ENCODE peak calls at places on chromosomes 2 and 18, in nine cellular contexts. M is LHCN-M2, E is T-helper 2 cell, Z is AG09319, D is mesenteric fat pad, B is PC-3, F is foreskin fibroblast, L is lung, N is neuronal stem cell. P is an unnamed sample.

GRCh38 chr2:56009758-56010534 is 86.4 kb upstream of the EFEMP1 start:
- DNase-seq in N (no peak), B (peak; percentile 72), E (no peak), M (peak; percentile 61), Z (no peak), D (no peak), F (peak; percentile 12), L (no peak), P (peak; percentile 49)

GRCh38 chr18:2657788-2658458 is 2.4 kb downstream of the SMCHD1 start:
- DNase-seq in D (no peak), B (peak; percentile 89), F (peak; percentile 47), L (no peak), N (no peak), Z (peak; percentile 53), E (no peak), M (peak; percentile 74), P (no peak)

GRCh38 chr2:202950592-202950991 is 38.5 kb downstream of the CARF start:
- DNase-seq in L (no peak), N (no peak), B (no peak), E (no peak), M (peak; percentile 7), D (no peak), Z (no peak), F (no peak), P (no peak)

GRCh38 chr2:108069515-108070310 is 83.4 kb downstream of the SLC5A7 start:
- DNase-seq in N (no peak), L (no peak), D (no peak), M (no peak), E (no peak), F (no peak), Z (no peak), B (peak; percentile 29), P (no peak)

GRCh38 chr2:133733856-133734255 is 165.6 kb upstream of the NCKAP5 start:
- DNase-seq in M (peak; percentile 29), D (no peak), E (no peak), F (peak; percentile 37), Z (no peak), B (no peak), L (no peak), N (no peak), P (no peak)

GRCh38 chr2:220036431-220036830 is 409.0 kb downstream of the SLC4A3 start:
- DNase-seq in E (no peak), N (no peak), D (no peak), Z (no peak), L (no peak), M (no peak), B (no peak), F (no peak), P (no peak)

GRCh38 chr2:29322011-29322410 is 206.8 kb downstream of the CLIP4 start:
- DNase-seq in N (no peak), D (peak; percentile 49), F (peak; percentile 7), E (no peak), L (no peak), B (peak; percentile 45), Z (no peak), M (no peak), P (no peak)

GRCh38 chr2:224440988-224441387 is 39.1 kb upstream of the FAM124B start:
- DNase-seq in D (no peak), E (no peak), L (no peak), N (no peak), B (no peak), F (no peak), Z (no peak), M (no peak), P (no peak)

GRCh38 chr2:143802242-143802641 is 673.0 kb downstream of the ARHGAP15 start:
- DNase-seq in F (no peak), D (no peak), E (no peak), B (peak; percentile 58), N (no peak), L (no peak), Z (no peak), M (no peak), P (no peak)

GRCh38 chr2:45344502-45344901 is 266.6 kb downstream of the SRBD1 start:
- DNase-seq in Z (no peak), F (no peak), N (no peak), L (peak; percentile 22), D (no peak), E (no peak), B (no peak), M (no peak), P (no peak)

GRCh38 chr2:85999131-85999831 is 106.4 kb downstream of the POLR1A start:
- DNase-seq in F (no peak), E (no peak), L (no peak), Z (no peak), D (peak; percentile 71), N (no peak), M (peak; percentile 45), B (no peak), P (no peak)

GRCh38 chr18:40222736-40223135 is 1732.3 kb upstream of the PIK3C3 start:
- DNase-seq in N (no peak), F (no peak), L (no peak), E (no peak), D (no peak), B (no peak), Z (no peak), M (no peak), P (no peak)

GRCh38 chr2:76808776-76809175 is 713.4 kb downstream of the LRRTM4 start:
- DNase-seq in D (no peak), E (no peak), F (no peak), M (no peak), N (no peak), B (no peak), L (no peak), Z (no peak), P (no peak)

GRCh38 chr2:53632714-53633113 is 134.9 kb upstream of the CHAC2 start:
- DNase-seq in E (no peak), F (no peak), Z (peak; percentile 72), N (no peak), L (no peak), D (no peak), M (peak; percentile 65), B (peak; percentile 10), P (peak; percentile 7)

GRCh38 chr2:207073791-207074678 is 91.7 kb downstream of the KLF7 start:
- DNase-seq in N (no peak), E (no peak), F (no peak), B (peak; percentile 13), L (no peak), M (peak; percentile 19), Z (no peak), D (no peak), P (no peak)

GRCh38 chr2:74740395-74741075 is 86.5 kb downstream of the SEMA4F start:
- DNase-seq in D (no peak), B (peak; percentile 98), N (no peak), L (peak; percentile 70), E (no peak), Z (peak; percentile 85), F (peak; percentile 95), M (peak; percentile 93), P (peak; percentile 43)

GRCh38 chr2:5696351-5696740 is 4.2 kb downstream of the SOX11 start:
- DNase-seq in F (no peak), B (no peak), Z (no peak), E (no peak), L (no peak), D (no peak), N (no peak), M (peak; percentile 65), P (peak; percentile 7)

GRCh38 chr2:100246163-100247145 is 75.8 kb downstream of the LONRF2 start:
- DNase-seq in L (no peak), M (peak; percentile 1), F (no peak), N (no peak), Z (no peak), D (no peak), E (no peak), B (peak; percentile 48), P (no peak)

GRCh38 chr18:59837586-59837985 is 62.2 kb upstream of the PMAIP1 start:
- DNase-seq in M (peak; percentile 62), D (no peak), F (no peak), L (peak; percentile 32), Z (peak; percentile 27), N (peak; percentile 44), E (no peak), B (peak; percentile 88), P (peak; percentile 81)

GRCh38 chr2:230018153-230018552 is 50.6 kb downstream of the SLC16A14 start:
- DNase-seq in N (no peak), E (no peak), L (no peak), M (peak; percentile 44), D (no peak), Z (no peak), B (peak; percentile 73), F (peak; percentile 70), P (no peak)

GRCh38 chr2:241102239-241102803 is at the start of gene MTERF4:
- DNase-seq in B (peak; percentile 68), Z (peak; percentile 42), E (peak; percentile 77), N (peak; percentile 83), L (peak; percentile 89), M (peak; percentile 78), F (peak; percentile 81), D (peak; percentile 96), P (peak; percentile 85)

GRCh38 chr18:62331581-62332436 is 6.7 kb downstream of the TNFRSF11A start:
- DNase-seq in N (no peak), B (peak; percentile 43), E (no peak), F (no peak), Z (no peak), L (no peak), M (peak; percentile 32), D (no peak), P (no peak)

GRCh38 chr2:145007673-145008263 is 487.8 kb upstream of the ZEB2 start:
- DNase-seq in L (peak; percentile 30), F (peak; percentile 73), M (peak; percentile 85), N (no peak), Z (no peak), D (no peak), E (no peak), B (peak; percentile 75), P (peak; percentile 74)

GRCh38 chr2:138081225-138082073 is 117.2 kb downstream of the HNMT start:
- DNase-seq in M (no peak), Z (no peak), E (no peak), N (no peak), L (no peak), D (no peak), F (no peak), B (peak; percentile 51), P (no peak)

GRCh38 chr2:30678410-30679137 is 128.7 kb downstream of the CAPN13 start:
- DNase-seq in F (no peak), E (no peak), D (no peak), L (peak; percentile 22), M (no peak), B (no peak), Z (no peak), N (no peak), P (no peak)

GRCh38 chr2:76599732-76600368 is 889.1 kb upstream of the GCFC2 start:
- DNase-seq in M (no peak), E (no peak), B (peak; percentile 84), F (no peak), L (peak; percentile 46), D (no peak), N (peak; percentile 77), Z (no peak), P (peak; percentile 69)

GRCh38 chr2:23859983-23860382 is 66.9 kb downstream of the ATAD2B start:
- DNase-seq in L (no peak), F (peak; percentile 15), N (no peak), D (no peak), M (peak; percentile 51), B (no peak), E (no peak), Z (no peak), P (no peak)

GRCh38 chr2:28527196-28527595 is 31.3 kb downstream of the PLB1 start:
- DNase-seq in E (no peak), N (no peak), B (no peak), L (no peak), Z (no peak), M (no peak), D (no peak), F (no peak), P (no peak)

GRCh38 chr2:74399785-74400184 is 19.7 kb upstream of the DCTN1 start:
- DNase-seq in L (no peak), N (no peak), B (peak; percentile 66), Z (no peak), F (no peak), D (no peak), E (no peak), M (no peak), P (no peak)

GRCh38 chr2:241066893-241067341 is 35.2 kb downstream of the MTERF4 start:
- DNase-seq in E (no peak), F (no peak), D (no peak), N (peak; percentile 29), L (peak; percentile 26), M (no peak), Z (no peak), B (peak; percentile 7), P (no peak)

GRCh38 chr2:27571197-27571596 is 11.6 kb upstream of the ZNF512 start:
- DNase-seq in E (no peak), D (no peak), B (no peak), F (no peak), Z (no peak), L (no peak), M (no peak), N (no peak), P (no peak)

P was measured in NCI-H446.